ENCODE peak calls at places on chromosomes 2 and 18, in six cellular contexts. P is GM12878, Q is H1, R is K562, A is HepG2, T is HCT116. I is an unnamed sample.

GRCh38 chr2:73008261-73009159 is 63.0 kb downstream of the SFXN5 start:
- DNase-seq in P (no peak), Q (peak), R (no peak), A (no peak), T (no peak), I (no peak)

GRCh38 chr2:163345795-163346573 is 389.8 kb downstream of the FIGN start:
- DNase-seq in P (peak), Q (no peak), R (peak), A (peak), T (peak), I (peak)

GRCh38 chr2:105439130-105439529 is 40.3 kb upstream of the FHL2 start:
- DNase-seq in P (no peak), Q (no peak), R (no peak), A (no peak), T (no peak), I (no peak)

GRCh38 chr2:98356729-98357128 is 10.5 kb downstream of the CNGA3 start:
- DNase-seq in P (no peak), Q (no peak), R (no peak), A (no peak), T (no peak), I (no peak)

GRCh38 chr2:96404446-96405373 is 69.1 kb downstream of the NCAPH start:
- DNase-seq in P (no peak), Q (no peak), R (no peak), A (no peak), T (no peak), I (no peak)

GRCh38 chr2:233047667-233048066 is 12.5 kb upstream of the INPP5D start:
- DNase-seq in P (no peak), Q (no peak), R (no peak), A (no peak), T (no peak), I (no peak)

GRCh38 chr18:33611525-33612135 is 33.6 kb downstream of the ASXL3 start:
- DNase-seq in P (no peak), Q (no peak), R (no peak), A (no peak), T (no peak), I (no peak)

GRCh38 chr2:15159206-15159605 is 401.9 kb downstream of the NBAS start:
- DNase-seq in P (no peak), Q (no peak), R (no peak), A (no peak), T (no peak), I (no peak)

GRCh38 chr2:197705912-197706838 is 1.0 kb downstream of the MARS2 start:
- DNase-seq in P (no peak), Q (no peak), R (no peak), A (peak), T (no peak), I (no peak)

GRCh38 chr2:237731663-237732062 is 66.9 kb upstream of the RBM44 start:
- DNase-seq in P (no peak), Q (no peak), R (no peak), A (peak), T (peak), I (no peak)

GRCh38 chr2:120343433-120344105 is 2.4 kb upstream of the INHBB start:
- DNase-seq in P (no peak), Q (peak), R (peak), A (peak), T (peak), I (peak)

GRCh38 chr18:68177807-68178702 is 536.9 kb downstream of the TMX3 start:
- DNase-seq in P (no peak), Q (no peak), R (no peak), A (peak), T (no peak), I (no peak)

GRCh38 chr2:147569426-147569825 is 275.4 kb upstream of the ACVR2A start:
- DNase-seq in P (no peak), Q (no peak), R (no peak), A (no peak), T (no peak), I (no peak)

GRCh38 chr2:105150231-105150630 is 91.3 kb upstream of the GPR45 start:
- DNase-seq in P (no peak), Q (no peak), R (no peak), A (no peak), T (no peak), I (no peak)

GRCh38 chr2:85302106-85302505 is 25.7 kb downstream of the TGOLN2 start:
- DNase-seq in P (no peak), Q (no peak), R (no peak), A (no peak), T (no peak), I (no peak)

GRCh38 chr2:210199854-210200253 is 25.4 kb downstream of the ACADL start:
- DNase-seq in P (no peak), Q (no peak), R (no peak), A (no peak), T (no peak), I (no peak)

GRCh38 chr2:178689808-178690207 is 117.4 kb downstream of the TTN start:
- DNase-seq in P (no peak), Q (no peak), R (no peak), A (no peak), T (no peak), I (no peak)

GRCh38 chr18:78713064-78713463 is 266.6 kb upstream of the SALL3 start:
- DNase-seq in P (no peak), Q (peak), R (peak), A (no peak), T (no peak), I (peak)

GRCh38 chr2:112275887-112276773 is 733 bp downstream of the ZC3H6 start:
- DNase-seq in P (no peak), Q (peak), R (peak), A (peak), T (peak), I (peak)

GRCh38 chr18:7741640-7742039 is 174.5 kb downstream of the PTPRM start:
- DNase-seq in P (no peak), Q (no peak), R (no peak), A (no peak), T (no peak), I (no peak)

GRCh38 chr2:42252464-42252863 is 83.3 kb downstream of the EML4 start:
- DNase-seq in P (no peak), Q (no peak), R (no peak), A (no peak), T (no peak), I (no peak)

GRCh38 chr2:239378021-239378917 is 22.6 kb downstream of the HDAC4 start:
- DNase-seq in P (no peak), Q (no peak), R (no peak), A (no peak), T (no peak), I (no peak)

GRCh38 chr2:30334738-30335426 is 103.5 kb downstream of the LBH start:
- DNase-seq in P (peak), Q (no peak), R (no peak), A (no peak), T (no peak), I (no peak)

GRCh38 chr2:30339071-30339470 is 107.7 kb downstream of the LBH start:
- DNase-seq in P (peak), Q (no peak), R (no peak), A (no peak), T (no peak), I (no peak)

GRCh38 chr2:30338475-30338874 is 107.1 kb downstream of the LBH start:
- DNase-seq in P (no peak), Q (no peak), R (no peak), A (no peak), T (no peak), I (no peak)

GRCh38 chr2:30335981-30336538 is 104.7 kb downstream of the LBH start:
- DNase-seq in P (no peak), Q (no peak), R (no peak), A (no peak), T (no peak), I (no peak)

GRCh38 chr2:30336978-30337841 is 105.9 kb downstream of the LBH start:
- DNase-seq in P (peak), Q (no peak), R (no peak), A (no peak), T (no peak), I (no peak)
- H3K9ac ChIP-seq in P (peak), Q (no peak), R (no peak), A (no peak), T (no peak), I (no peak)

GRCh38 chr2:11598228-11598731 is 64.4 kb downstream of the GREB1 start:
- DNase-seq in P (no peak), Q (no peak), R (no peak), A (no peak), T (no peak), I (no peak)
- TF ChIP-seq ZNF274 in P (no peak), Q (no peak), R (no peak), A (no peak), T (no peak), I (no peak)

GRCh38 chr18:12359515-12359927 is 17.5 kb downstream of the AFG3L2 start:
- DNase-seq in P (no peak), Q (no peak), R (peak), A (no peak), T (no peak), I (no peak)
- TF ChIP-seq YY1 in P (no peak), Q (no peak), R (no peak), A (no peak), T (no peak), I (no peak)

DNA sequence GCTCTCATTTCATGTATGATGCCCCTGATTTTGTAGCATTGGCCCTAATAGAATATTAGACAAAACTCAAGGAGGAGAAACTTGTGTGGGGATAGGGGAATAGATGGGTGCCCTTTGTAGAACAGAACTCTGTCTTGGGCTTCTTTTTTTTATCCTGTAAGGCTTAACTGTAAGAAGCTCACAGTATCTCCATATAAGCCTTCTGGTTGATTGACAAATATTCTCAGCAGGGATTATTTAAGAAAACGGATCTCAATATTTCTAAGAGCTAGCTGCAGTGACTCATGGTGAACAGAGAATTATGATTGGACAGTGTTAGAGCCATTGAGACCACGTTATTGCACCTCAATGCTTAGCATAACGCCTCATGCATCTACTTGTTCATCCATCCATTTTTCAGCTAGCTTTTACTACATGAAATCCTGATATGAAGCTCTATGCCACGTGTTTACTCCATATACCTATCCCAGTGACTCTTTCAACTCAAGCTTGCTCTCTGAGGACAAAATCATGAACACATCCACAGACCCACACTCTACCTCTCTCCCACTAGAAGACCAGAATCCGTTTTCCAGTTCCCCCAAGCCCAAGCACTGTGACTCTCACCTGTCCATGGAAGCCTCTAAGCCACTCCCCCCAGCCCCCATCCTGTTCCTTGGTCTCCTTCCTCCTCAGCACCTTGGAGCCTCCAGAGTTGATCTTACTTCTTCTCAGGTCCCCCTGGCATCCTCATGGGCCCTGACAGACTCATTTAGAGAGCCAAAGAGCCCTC is 99.2 kb downstream of the BCL2L11 start:
- DNase-seq in P (no peak), Q (no peak), R (no peak), A (no peak), T (no peak), I (no peak)
- H3K9ac ChIP-seq in P (no peak), Q (no peak), R (no peak), A (no peak), T (no peak), I (no peak)

I was measured in NT2/D1.